ENCODE peak calls at places on chromosomes 1 and 21, in five cellular contexts. O, X, E, C and V are unnamed samples.
A peak's percentile ranks its signal among the peaks of the same experiment; 100 is the strongest.

GRCh38 chr1:32771561-32772280 is 45.4 kb downstream of the YARS1 start:
- DNase-seq in O (no peak), X (no peak), E (no peak), C (no peak), V (no peak)

GRCh38 chr1:160707171-160708109 is 4.2 kb downstream of the CD48 start:
- DNase-seq in E (no peak), X (no peak), O (no peak), C (no peak), V (no peak)

GRCh38 chr1:29703596-29703995 is 467.3 kb downstream of the PTPRU start:
- DNase-seq in C (no peak), O (no peak), X (no peak), E (no peak), V (no peak)

GRCh38 chr21:41511858-41512257 is 3.9 kb upstream of the TMPRSS2 start:
- DNase-seq in E (no peak), O (no peak), X (no peak), C (no peak), V (no peak)

GRCh38 chr1:157963713-157964112 is 29.7 kb upstream of the KIRREL1 start:
- DNase-seq in E (peak; percentile 57), O (peak; percentile 17), X (no peak), C (peak; percentile 42), V (peak; percentile 73)

GRCh38 chr1:180269848-180270766 is 40.0 kb downstream of the LHX4 start:
- DNase-seq in O (no peak), C (no peak), E (peak; percentile 46), X (no peak), V (peak; percentile 80)

GRCh38 chr1:88979054-88979748 is 13.2 kb downstream of the KYAT3 start:
- DNase-seq in X (no peak), E (no peak), C (no peak), O (no peak), V (no peak)

GRCh38 chr21:27825035-27825434 is 858.1 kb upstream of the ADAMTS5 start:
- DNase-seq in C (no peak), E (no peak), O (no peak), X (no peak), V (no peak)

GRCh38 chr1:33273961-33274371 is 17.7 kb downstream of the ZNF362 start:
- DNase-seq in E (no peak), X (no peak), C (no peak), O (no peak), V (no peak)

GRCh38 chr1:44170281-44170823 is 28.9 kb upstream of the KLF18 start:
- DNase-seq in O (no peak), C (no peak), E (no peak), X (no peak), V (no peak)

GRCh38 chr1:62396871-62397270 is 40.0 kb upstream of the USP1 start:
- DNase-seq in C (no peak), E (no peak), O (no peak), X (no peak), V (no peak)

GRCh38 chr1:117235863-117236465 is 25.2 kb upstream of the VTCN1 start:
- DNase-seq in E (no peak), C (peak; percentile 27), X (no peak), O (no peak), V (no peak)

GRCh38 chr1:12745992-12746323 is at the start of gene CFAP107:
- DNase-seq in O (no peak), E (no peak), C (no peak), X (peak; percentile 31), V (no peak)

GRCh38 chr1:172135923-172136610 is 284.4 kb upstream of the C1orf105 start:
- DNase-seq in X (no peak), O (no peak), E (no peak), C (no peak), V (no peak)

GRCh38 chr1:84348240-84348555 is 46.7 kb downstream of the SAMD13 start:
- DNase-seq in O (no peak), E (no peak), C (no peak), X (no peak), V (no peak)

GRCh38 chr21:36350282-36350910 is 30.4 kb downstream of the MORC3 start:
- DNase-seq in O (no peak), E (no peak), C (no peak), X (no peak), V (no peak)

GRCh38 chr1:239858058-239858457 is 233.6 kb upstream of the FMN2 start:
- DNase-seq in O (no peak), E (no peak), X (no peak), C (no peak), V (no peak)

GRCh38 chr21:33968082-33968997 is 52.7 kb upstream of the ATP5PO start:
- DNase-seq in E (no peak), O (no peak), X (no peak), C (no peak), V (peak; percentile 15)

GRCh38 chr1:108554682-108555081 is 5.2 kb upstream of the EEIG2 start:
- DNase-seq in X (no peak), C (no peak), O (no peak), E (no peak), V (no peak)

GRCh38 chr1:244969355-244970235 is 105.3 kb upstream of the HNRNPU start:
- DNase-seq in X (peak; percentile 97), C (peak; percentile 73), E (peak; percentile 72), O (no peak), V (peak; percentile 77)

DNA sequence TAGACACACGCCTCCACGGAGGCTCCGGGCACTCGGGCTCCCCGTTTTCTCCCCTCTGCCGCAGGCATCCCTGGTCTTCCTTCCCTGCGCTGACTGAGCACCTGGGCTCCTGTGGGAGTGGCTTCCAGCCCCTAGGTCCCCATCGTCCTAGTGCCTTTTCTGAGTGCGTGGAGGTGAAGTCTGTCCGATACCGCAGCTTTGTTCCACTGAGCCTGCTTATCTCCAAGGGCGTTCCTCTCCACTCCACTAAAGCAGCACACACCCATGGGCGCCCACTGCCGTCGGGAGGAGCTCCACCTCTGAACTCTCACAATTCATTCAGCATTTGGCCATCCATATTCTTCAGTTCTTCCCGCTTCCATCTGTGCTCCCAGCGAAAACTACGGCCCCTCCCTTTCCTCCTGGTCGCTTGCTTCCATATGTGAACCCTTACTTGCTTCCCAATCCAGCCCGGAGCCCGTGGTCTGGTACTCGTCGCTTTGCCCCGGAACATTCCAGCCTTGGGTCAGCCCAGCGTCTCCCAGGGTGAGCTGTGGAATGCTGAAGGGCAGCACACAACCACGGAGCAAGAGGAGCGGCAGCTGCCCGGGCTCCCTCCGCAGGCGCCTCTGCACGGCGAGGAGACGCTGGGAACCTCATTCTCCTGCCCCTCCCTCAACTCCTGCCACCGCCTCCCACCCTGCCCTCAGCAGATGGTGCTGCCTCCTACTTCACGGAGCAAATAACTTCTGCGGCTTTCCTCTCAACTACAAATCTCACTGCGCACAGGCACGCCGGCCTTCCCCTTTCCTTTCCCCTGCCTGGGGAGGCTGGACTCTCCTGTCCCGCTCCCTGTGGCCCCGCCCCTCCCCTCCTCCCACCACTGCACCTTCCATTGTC is 27.5 kb downstream of the ATP8B2 start:
- DNase-seq in O (no peak), E (peak; percentile 66), C (peak; percentile 61), X (no peak), V (peak; percentile 71)
- TF ChIP-seq POLR2AphosphoS5 in O (no peak), E (peak; percentile 49), C (peak; percentile 14), X (no peak), V (peak; percentile 29)

GRCh38 chr1:109977657-109978378 is 6.7 kb upstream of the AHCYL1 start:
- DNase-seq in C (no peak), E (no peak), O (no peak), X (no peak), V (no peak)
- H3K27ac ChIP-seq in C (no peak overlapping the region), E (no peak overlapping the region), O (no peak overlapping the region), X (peak overlapping the region; percentile 39), V (no peak overlapping the region)

GRCh38 chr1:201916649-201917249 is 28.1 kb downstream of the SHISA4 start:
- DNase-seq in O (no peak), C (peak; percentile 51), E (peak; percentile 55), X (peak; percentile 96), V (peak; percentile 69)
- TF ChIP-seq EP300 in O (no peak), C (no peak), E (peak; percentile 77), X (peak; percentile 59), V (no peak)

DNA sequence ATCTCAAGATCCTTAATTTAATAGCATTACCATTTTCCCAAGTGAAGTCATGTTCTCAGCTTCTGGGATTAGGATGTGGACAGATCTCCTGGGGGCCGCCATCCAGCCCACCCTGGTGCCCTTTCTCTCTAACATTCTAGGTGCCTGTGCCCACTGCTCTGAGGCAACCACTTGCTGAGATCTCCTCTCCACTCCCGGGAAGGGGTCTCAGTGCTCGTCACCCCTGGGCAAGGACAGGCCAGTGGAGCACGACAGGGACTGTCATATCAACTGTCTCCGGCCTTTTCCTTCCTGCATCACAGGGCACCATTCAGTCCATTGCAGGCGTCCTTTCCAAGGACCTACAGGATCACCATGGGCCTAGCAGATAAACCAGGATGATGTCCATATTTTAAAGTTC is 304.8 kb downstream of the AJAP1 start:
- DNase-seq in O (no peak), E (no peak), C (no peak), X (no peak), V (no peak)
- TF ChIP-seq POLR2AphosphoS5 in O (no peak), E (no peak), C (no peak), X (no peak), V (no peak)

GRCh38 chr1:173427146-173428054 is 49.7 kb upstream of the PRDX6 start:
- DNase-seq in C (no peak), X (no peak), O (no peak), E (no peak), V (no peak)

GRCh38 chr1:173423326-173423725 is 53.8 kb upstream of the PRDX6 start:
- DNase-seq in C (no peak), O (no peak), E (no peak), X (no peak), V (no peak)

GRCh38 chr1:173424786-173425407 is 52.2 kb upstream of the PRDX6 start:
- DNase-seq in O (no peak), C (no peak), E (no peak), X (no peak), V (peak; percentile 32)

GRCh38 chr1:173424137-173424536 is 53.0 kb upstream of the PRDX6 start:
- DNase-seq in O (no peak), C (no peak), E (no peak), X (no peak), V (no peak)

DNA sequence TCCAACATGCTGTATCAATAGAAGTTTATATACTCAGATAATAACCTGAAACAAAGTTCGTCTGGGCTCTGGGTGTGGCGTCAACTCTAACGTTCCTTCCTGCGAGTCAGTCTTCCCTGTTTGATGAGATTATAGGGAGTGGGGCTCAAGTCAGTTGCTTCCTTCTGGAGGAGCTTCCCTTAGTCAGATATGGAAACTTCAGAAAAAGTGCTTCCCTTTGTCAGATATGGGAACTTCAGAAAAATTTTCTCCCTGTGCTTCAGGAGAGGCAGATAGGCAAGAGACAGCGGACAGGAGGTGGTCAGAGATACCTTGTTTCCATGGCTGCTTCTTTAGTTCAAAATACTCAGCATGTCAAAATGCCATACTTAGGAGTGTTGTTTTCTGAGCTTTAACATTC is 51.1 kb upstream of the PRDX6 start:
- DNase-seq in E (no peak), O (no peak), C (no peak), X (no peak), V (peak; percentile 70)
- H3K27ac ChIP-seq in E (no peak overlapping the region), O (no peak overlapping the region), C (no peak overlapping the region), X (no peak overlapping the region), V (peak overlapping the region; percentile 56)

GRCh38 chr1:59025898-59026426 is 242.1 kb upstream of the JUN start:
- DNase-seq in X (no peak), C (no peak), E (no peak), O (no peak), V (no peak)

GRCh38 chr1:59025201-59025600 is 241.4 kb upstream of the JUN start:
- DNase-seq in E (no peak), C (no peak), O (no peak), X (no peak), V (no peak)

GRCh38 chr1:59027176-59027575 is 243.3 kb upstream of the JUN start:
- DNase-seq in E (no peak), C (no peak), X (no peak), O (no peak), V (no peak)

GRCh38 chr1:59028052-59028451 is 244.2 kb upstream of the JUN start:
- DNase-seq in X (no peak), C (no peak), O (no peak), E (no peak), V (peak; percentile 30)

GRCh38 chr1:59026472-59026948 is 242.7 kb upstream of the JUN start:
- DNase-seq in E (no peak), C (no peak), X (no peak), O (no peak), V (no peak)
- TF ChIP-seq EP300 in E (no peak), C (no peak), X (no peak), O (no peak), V (no peak)